ENCODE peak calls at places on chromosomes 16 and 17, in six cellular contexts. One of them, this sample, is unnamed.

GRCh38 chr17:34719569-34719968 is 140.2 kb downstream of the TMEM132E start:
- DNase-seq in ELF-1: no peak
- DNase-seq in mesendoderm: no peak
- DNase-seq in central memory CD8-positive, alpha-beta T cell: no peak
- DNase-seq in RWPE1: no peak
- DNase-seq in NCI-H1930: no peak
- DNase-seq in this sample: no peak

GRCh38 chr17:34765291-34765690 is 185.9 kb downstream of the TMEM132E start:
- DNase-seq in ELF-1: no peak
- DNase-seq in mesendoderm: no peak
- DNase-seq in central memory CD8-positive, alpha-beta T cell: no peak
- DNase-seq in RWPE1: no peak
- DNase-seq in NCI-H1930: no peak
- DNase-seq in this sample: no peak

GRCh38 chr17:45225051-45225700 is 3.5 kb downstream of the FMNL1 start:
- DNase-seq in ELF-1: no peak
- DNase-seq in mesendoderm: no peak
- DNase-seq in central memory CD8-positive, alpha-beta T cell: no peak
- DNase-seq in RWPE1: no peak
- DNase-seq in NCI-H1930: no peak
- DNase-seq in this sample: no peak

GRCh38 chr16:85735225-85735722 is 15.6 kb downstream of the C16orf74 start:
- DNase-seq in ELF-1: no peak
- DNase-seq in mesendoderm: no peak
- DNase-seq in central memory CD8-positive, alpha-beta T cell: peak; percentile 26
- DNase-seq in RWPE1: no peak
- DNase-seq in NCI-H1930: no peak
- DNase-seq in this sample: no peak

GRCh38 chr17:68509151-68510057 is 2.8 kb upstream of the PRKAR1A start:
- DNase-seq in ELF-1: no peak
- DNase-seq in mesendoderm: no peak
- DNase-seq in central memory CD8-positive, alpha-beta T cell: no peak
- DNase-seq in RWPE1: no peak
- DNase-seq in NCI-H1930: no peak
- DNase-seq in this sample: no peak

GRCh38 chr17:63702223-63702577 is 2.3 kb upstream of the LIMD2 start:
- DNase-seq in ELF-1: no peak
- DNase-seq in mesendoderm: no peak
- DNase-seq in central memory CD8-positive, alpha-beta T cell: peak; percentile 43
- DNase-seq in RWPE1: no peak
- DNase-seq in NCI-H1930: no peak
- DNase-seq in this sample: no peak

GRCh38 chr16:1036121-1036520 is 36.4 kb upstream of the SSTR5 start:
- DNase-seq in ELF-1: no peak
- DNase-seq in mesendoderm: no peak
- DNase-seq in central memory CD8-positive, alpha-beta T cell: no peak
- DNase-seq in RWPE1: peak; percentile 14
- DNase-seq in NCI-H1930: no peak
- DNase-seq in this sample: no peak

GRCh38 chr16:49674255-49674980 is 181.5 kb downstream of the ZNF423 start:
- DNase-seq in ELF-1: no peak
- DNase-seq in mesendoderm: no peak
- DNase-seq in central memory CD8-positive, alpha-beta T cell: no peak
- DNase-seq in RWPE1: no peak
- DNase-seq in NCI-H1930: no peak
- DNase-seq in this sample: no peak

GRCh38 chr17:39927928-39928867 is 666 bp downstream of the LRRC3C start:
- DNase-seq in ELF-1: no peak
- DNase-seq in mesendoderm: peak; percentile 80
- DNase-seq in central memory CD8-positive, alpha-beta T cell: no peak
- DNase-seq in RWPE1: no peak
- DNase-seq in NCI-H1930: no peak
- DNase-seq in this sample: peak; percentile 67

GRCh38 chr17:17179371-17179827 is 26.7 kb downstream of the PLD6 start:
- DNase-seq in ELF-1: no peak
- DNase-seq in mesendoderm: no peak
- DNase-seq in central memory CD8-positive, alpha-beta T cell: no peak
- DNase-seq in RWPE1: no peak
- DNase-seq in NCI-H1930: no peak
- DNase-seq in this sample: no peak

GRCh38 chr17:73822371-73822770 is 178.1 kb upstream of the SDK2 start:
- DNase-seq in ELF-1: no peak
- DNase-seq in mesendoderm: no peak
- DNase-seq in central memory CD8-positive, alpha-beta T cell: no peak
- DNase-seq in RWPE1: no peak
- DNase-seq in NCI-H1930: no peak
- DNase-seq in this sample: no peak

GRCh38 chr17:78381601-78382168 is 3.2 kb downstream of the PGS1 start:
- DNase-seq in ELF-1: peak; percentile 78
- DNase-seq in mesendoderm: peak; percentile 88
- DNase-seq in central memory CD8-positive, alpha-beta T cell: no peak
- DNase-seq in RWPE1: no peak
- DNase-seq in NCI-H1930: no peak
- DNase-seq in this sample: no peak

GRCh38 chr17:78828470-78829185 is 12.0 kb downstream of the USP36 start:
- DNase-seq in ELF-1: peak; percentile 27
- DNase-seq in mesendoderm: peak; percentile 78
- DNase-seq in central memory CD8-positive, alpha-beta T cell: no peak
- DNase-seq in RWPE1: peak; percentile 41
- DNase-seq in NCI-H1930: no peak
- DNase-seq in this sample: peak; percentile 48

GRCh38 chr17:58318065-58318481 is 10.5 kb downstream of the TSPOAP1 start:
- DNase-seq in ELF-1: no peak
- DNase-seq in mesendoderm: no peak
- DNase-seq in central memory CD8-positive, alpha-beta T cell: no peak
- DNase-seq in RWPE1: no peak
- DNase-seq in NCI-H1930: no peak
- DNase-seq in this sample: no peak

GRCh38 chr16:19304670-19305240 is 19.2 kb downstream of the CLEC19A start:
- DNase-seq in ELF-1: peak; percentile 71
- DNase-seq in mesendoderm: peak; percentile 74
- DNase-seq in central memory CD8-positive, alpha-beta T cell: no peak
- DNase-seq in RWPE1: peak; percentile 15
- DNase-seq in NCI-H1930: no peak
- DNase-seq in this sample: no peak

GRCh38 chr17:50828508-50829170 is 6.7 kb upstream of the WFIKKN2 start:
- DNase-seq in ELF-1: no peak
- DNase-seq in mesendoderm: no peak
- DNase-seq in central memory CD8-positive, alpha-beta T cell: no peak
- DNase-seq in RWPE1: no peak
- DNase-seq in NCI-H1930: no peak
- DNase-seq in this sample: no peak

GRCh38 chr16:17439580-17439979 is 31.2 kb downstream of the XYLT1 start:
- DNase-seq in ELF-1: no peak
- DNase-seq in mesendoderm: no peak
- DNase-seq in central memory CD8-positive, alpha-beta T cell: no peak
- DNase-seq in RWPE1: no peak
- DNase-seq in NCI-H1930: no peak
- DNase-seq in this sample: no peak

GRCh38 chr17:44170135-44170498 is 387 bp upstream of the ASB16 start:
- DNase-seq in ELF-1: no peak
- DNase-seq in mesendoderm: no peak
- DNase-seq in central memory CD8-positive, alpha-beta T cell: no peak
- DNase-seq in RWPE1: no peak
- DNase-seq in NCI-H1930: no peak
- DNase-seq in this sample: no peak

GRCh38 chr16:50396770-50397525 is 28.2 kb upstream of the BRD7 start:
- DNase-seq in ELF-1: peak; percentile 53
- DNase-seq in mesendoderm: peak; percentile 84
- DNase-seq in central memory CD8-positive, alpha-beta T cell: no peak
- DNase-seq in RWPE1: peak; percentile 95
- DNase-seq in NCI-H1930: no peak
- DNase-seq in this sample: no peak

GRCh38 chr17:219696-220095 is 38.2 kb upstream of the DOC2B start:
- DNase-seq in ELF-1: no peak
- DNase-seq in mesendoderm: no peak
- DNase-seq in central memory CD8-positive, alpha-beta T cell: no peak
- DNase-seq in RWPE1: no peak
- DNase-seq in NCI-H1930: no peak
- DNase-seq in this sample: no peak

GRCh38 chr16:79369796-79370195 is 230.7 kb downstream of the MAF start:
- DNase-seq in ELF-1: no peak
- DNase-seq in mesendoderm: no peak
- DNase-seq in central memory CD8-positive, alpha-beta T cell: no peak
- DNase-seq in RWPE1: peak; percentile 30
- DNase-seq in NCI-H1930: no peak
- DNase-seq in this sample: no peak

GRCh38 chr16:79380990-79381389 is 219.5 kb downstream of the MAF start:
- DNase-seq in ELF-1: no peak
- DNase-seq in mesendoderm: no peak
- DNase-seq in central memory CD8-positive, alpha-beta T cell: no peak
- DNase-seq in RWPE1: no peak
- DNase-seq in NCI-H1930: no peak
- DNase-seq in this sample: no peak

GRCh38 chr17:39150795-39151679 is at the start of gene PLXDC1:
- DNase-seq in ELF-1: no peak
- DNase-seq in mesendoderm: no peak
- DNase-seq in central memory CD8-positive, alpha-beta T cell: no peak
- DNase-seq in RWPE1: no peak
- DNase-seq in NCI-H1930: no peak
- DNase-seq in this sample: no peak

GRCh38 chr16:88558457-88559442 is 11.5 kb upstream of the ZC3H18 start:
- DNase-seq in ELF-1: peak; percentile 57
- DNase-seq in mesendoderm: peak; percentile 73
- DNase-seq in central memory CD8-positive, alpha-beta T cell: no peak
- DNase-seq in RWPE1: peak; percentile 39
- DNase-seq in NCI-H1930: peak; percentile 6
- DNase-seq in this sample: peak; percentile 94

GRCh38 chr16:27257271-27257670 is 11.3 kb downstream of the NSMCE1 start:
- DNase-seq in ELF-1: no peak
- DNase-seq in mesendoderm: no peak
- DNase-seq in central memory CD8-positive, alpha-beta T cell: no peak
- DNase-seq in RWPE1: no peak
- DNase-seq in NCI-H1930: no peak
- DNase-seq in this sample: no peak

GRCh38 chr17:879546-879945 is 97.4 kb downstream of the MRM3 start:
- DNase-seq in ELF-1: peak; percentile 98
- DNase-seq in mesendoderm: peak; percentile 99
- DNase-seq in central memory CD8-positive, alpha-beta T cell: peak; percentile 46
- DNase-seq in RWPE1: peak; percentile 88
- DNase-seq in NCI-H1930: no peak
- DNase-seq in this sample: peak; percentile 33

GRCh38 chr16:54342966-54343365 is 56.4 kb upstream of the IRX3 start:
- DNase-seq in ELF-1: no peak
- DNase-seq in mesendoderm: no peak
- DNase-seq in central memory CD8-positive, alpha-beta T cell: no peak
- DNase-seq in RWPE1: no peak
- DNase-seq in NCI-H1930: no peak
- DNase-seq in this sample: no peak

GRCh38 chr16:87060026-87060986 is 256.9 kb downstream of the C16orf95 start:
- DNase-seq in ELF-1: no peak
- DNase-seq in mesendoderm: peak; percentile 48
- DNase-seq in central memory CD8-positive, alpha-beta T cell: no peak
- DNase-seq in RWPE1: no peak
- DNase-seq in NCI-H1930: no peak
- DNase-seq in this sample: no peak

GRCh38 chr17:44117351-44117750 is 6.1 kb downstream of the HDAC5 start:
- DNase-seq in ELF-1: peak; percentile 40
- DNase-seq in mesendoderm: no peak
- DNase-seq in central memory CD8-positive, alpha-beta T cell: no peak
- DNase-seq in RWPE1: no peak
- DNase-seq in NCI-H1930: no peak
- DNase-seq in this sample: no peak

GRCh38 chr17:80847506-80848230 is 144.0 kb upstream of the CHMP6 start:
- DNase-seq in ELF-1: no peak
- DNase-seq in mesendoderm: no peak
- DNase-seq in central memory CD8-positive, alpha-beta T cell: no peak
- DNase-seq in RWPE1: no peak
- DNase-seq in NCI-H1930: no peak
- DNase-seq in this sample: no peak

GRCh38 chr16:87662254-87663204 is 60.2 kb downstream of the JPH3 start:
- DNase-seq in ELF-1: peak; percentile 42
- DNase-seq in mesendoderm: no peak
- DNase-seq in central memory CD8-positive, alpha-beta T cell: no peak
- DNase-seq in RWPE1: no peak
- DNase-seq in NCI-H1930: no peak
- DNase-seq in this sample: no peak

GRCh38 chr16:88444826-88445582 is 8.1 kb upstream of the ZFPM1 start:
- DNase-seq in ELF-1: no peak
- DNase-seq in mesendoderm: no peak
- DNase-seq in central memory CD8-positive, alpha-beta T cell: no peak
- DNase-seq in RWPE1: no peak
- DNase-seq in NCI-H1930: no peak
- DNase-seq in this sample: no peak

GRCh38 chr16:3618782-3619166 is 7.4 kb upstream of the SLX4 start:
- DNase-seq in ELF-1: no peak
- DNase-seq in mesendoderm: no peak
- DNase-seq in central memory CD8-positive, alpha-beta T cell: no peak
- DNase-seq in RWPE1: peak; percentile 26
- DNase-seq in NCI-H1930: no peak
- DNase-seq in this sample: no peak

GRCh38 chr16:66662445-66663194 is 33.9 kb downstream of the CMTM4 start:
- DNase-seq in ELF-1: no peak
- DNase-seq in mesendoderm: peak; percentile 39
- DNase-seq in central memory CD8-positive, alpha-beta T cell: no peak
- DNase-seq in RWPE1: peak; percentile 53
- DNase-seq in NCI-H1930: no peak
- DNase-seq in this sample: peak; percentile 38

This sample was measured in HuH-7.